ENCODE peak calls at places on chromosomes 11 and 22, in nine cellular contexts. H, A, Y, G, S, K, L, B and O are unnamed samples.

GRCh38 chr11:87374206-87374793 is 336.6 kb downstream of the TMEM135 start:
- DNase-seq in Y (no peak), K (no peak), S (no peak), H (no peak), A (no peak), B (no peak), L (no peak), G (peak), O (no peak)

GRCh38 chr11:91433284-91434010 is 791.2 kb upstream of the FAT3 start:
- DNase-seq in S (no peak), H (no peak), G (no peak), Y (no peak), K (no peak), A (no peak), B (no peak), L (no peak), O (no peak)

GRCh38 chr11:29224739-29225384 is 792.0 kb downstream of the KCNA4 start:
- DNase-seq in S (no peak), G (no peak), K (no peak), H (no peak), A (no peak), Y (no peak), L (no peak), B (no peak), O (no peak)

GRCh38 chr22:47371263-47372090 is 609.0 kb downstream of the TBC1D22A start:
- DNase-seq in B (no peak), H (no peak), A (no peak), Y (no peak), G (no peak), L (no peak), S (no peak), K (no peak), O (no peak)

GRCh38 chr11:29227816-29228215 is 789.0 kb downstream of the KCNA4 start:
- DNase-seq in A (peak), Y (no peak), B (no peak), S (no peak), H (peak), K (no peak), G (no peak), L (no peak), O (no peak)

GRCh38 chr11:109140857-109141515 is 281.0 kb upstream of the C11orf87 start:
- DNase-seq in H (no peak), G (no peak), L (no peak), K (no peak), A (no peak), S (no peak), Y (no peak), B (no peak), O (no peak)

GRCh38 chr22:27447316-27447715 is 354.2 kb downstream of the MN1 start:
- DNase-seq in Y (no peak), H (no peak), G (no peak), A (no peak), L (no peak), B (no peak), S (no peak), K (no peak), O (no peak)

GRCh38 chr22:46418827-46419226 is 83.3 kb downstream of the TRMU start:
- DNase-seq in S (no peak), H (no peak), A (no peak), Y (no peak), G (no peak), B (no peak), K (no peak), L (no peak), O (no peak)

GRCh38 chr22:41052661-41053490 is 39.5 kb upstream of the EP300 start:
- DNase-seq in G (peak), K (no peak), L (peak), S (no peak), A (peak), Y (no peak), H (no peak), B (peak), O (peak)

GRCh38 chr11:112086422-112087191 is at the start of the genes SDHD and TIMM8B:
- DNase-seq in G (peak), K (peak), Y (peak), S (peak), A (peak), B (peak), H (peak), L (peak), O (peak)

GRCh38 chr22:18085188-18085587 is 7.4 kb downstream of the PEX26 start:
- DNase-seq in G (peak), S (no peak), B (peak), L (no peak), K (no peak), H (no peak), Y (no peak), A (peak), O (no peak)